ENCODE peak calls at places on chromosomes 5 and 9, in four cellular contexts. W is H1, V is IMR-90, S is mesendoderm. B is an unnamed sample.

GRCh38 chr5:1386274-1386717 is 41.4 kb upstream of the CLPTM1L start:
- DNase-seq in V (no peak), S (peak; percentile 33), W (no peak), B (peak; percentile 69)

GRCh38 chr9:8259028-8259427 is 459.4 kb upstream of the DMAC1 start:
- DNase-seq in W (no peak), V (no peak), S (no peak), B (no peak)

GRCh38 chr5:122099060-122099790 is 21.2 kb upstream of the LOX start:
- DNase-seq in V (peak; percentile 90), S (peak; percentile 48), W (no peak), B (no peak)

GRCh38 chr5:170420809-170421412 is 31.7 kb upstream of the KCNMB1 start:
- DNase-seq in S (peak; percentile 85), V (peak; percentile 67), W (no peak), B (peak; percentile 82)

GRCh38 chr9:16744386-16744785 is 126.1 kb downstream of the BNC2 start:
- DNase-seq in V (peak; percentile 58), W (no peak), S (no peak), B (no peak)

GRCh38 chr5:114261989-114262388 is 99.9 kb upstream of the KCNN2 start:
- DNase-seq in W (no peak), V (no peak), S (no peak), B (no peak)

GRCh38 chr5:107766439-107766838 is 95.7 kb upstream of the EFNA5 start:
- DNase-seq in W (no peak), V (no peak), S (no peak), B (no peak)

GRCh38 chr9:3014164-3014563 is 170.3 kb upstream of the PUM3 start:
- DNase-seq in S (no peak), W (no peak), V (no peak), B (no peak)

GRCh38 chr9:127828262-127829031 is 25.8 kb downstream of the FPGS start:
- DNase-seq in S (peak; percentile 98), V (peak; percentile 51), W (peak; percentile 70), B (peak; percentile 96)

GRCh38 chr5:179222246-179223017 is 122.8 kb downstream of the ADAMTS2 start:
- DNase-seq in V (no peak), S (no peak), W (no peak), B (no peak)

GRCh38 chr9:20361656-20362570 is 260.4 kb downstream of the MLLT3 start:
- DNase-seq in V (no peak), S (no peak), W (no peak), B (no peak)

GRCh38 chr9:82117528-82117927 is 129.0 kb downstream of the SPATA31D1 start:
- DNase-seq in V (no peak), S (no peak), W (no peak), B (no peak)

GRCh38 chr9:79341561-79341960 is 230.2 kb upstream of the TLE4 start:
- DNase-seq in S (no peak), W (no peak), V (no peak), B (no peak)

GRCh38 chr9:101235105-101235866 is 149.5 kb downstream of the BAAT start:
- DNase-seq in S (peak; percentile 72), W (no peak), V (no peak), B (no peak)

GRCh38 chr5:172816887-172817418 is 17.1 kb upstream of the ERGIC1 start:
- DNase-seq in S (no peak), V (peak; percentile 93), W (no peak), B (no peak)

GRCh38 chr9:123663529-123663928 is 266.4 kb downstream of the DENND1A start:
- DNase-seq in W (no peak), V (no peak), S (no peak), B (no peak)

GRCh38 chr9:7976167-7976755 is 176.7 kb upstream of the DMAC1 start:
- DNase-seq in V (no peak), S (no peak), W (no peak), B (no peak)

GRCh38 chr5:64973226-64973625 is 204.5 kb downstream of the CWC27 start:
- DNase-seq in W (no peak), S (no peak), V (no peak), B (no peak)

GRCh38 chr5:120988970-120989369 is 524.9 kb downstream of the PRR16 start:
- DNase-seq in W (no peak), S (peak; percentile 72), V (no peak), B (no peak)

GRCh38 chr9:98255064-98255577 is 328 bp downstream of the TBC1D2 start:
- DNase-seq in V (peak; percentile 61), S (peak; percentile 77), W (no peak), B (no peak)

GRCh38 chr9:94649100-94649855 is 10.0 kb upstream of the FBP1 start:
- DNase-seq in V (peak; percentile 28), W (no peak), S (no peak), B (no peak)

GRCh38 chr5:176704355-176704754 is 57.1 kb downstream of the TSPAN17 start:
- DNase-seq in V (no peak), S (no peak), W (no peak), B (no peak)

GRCh38 chr9:121725008-121725795 is 73.8 kb downstream of the DAB2IP start:
- DNase-seq in S (no peak), V (peak; percentile 100), W (no peak), B (no peak)

GRCh38 chr5:174737335-174737734 is 13.0 kb downstream of the MSX2 start:
- DNase-seq in V (peak; percentile 36), S (peak; percentile 57), W (no peak), B (no peak)

GRCh38 chr9:96253059-96253696 is 48.8 kb downstream of the HSD17B3 start:
- DNase-seq in V (no peak), W (no peak), S (peak; percentile 36), B (no peak)

GRCh38 chr9:113675475-113675941 is 200.6 kb upstream of the ZNF618 start:
- DNase-seq in S (no peak), W (no peak), V (peak; percentile 100), B (no peak)

GRCh38 chr5:107365355-107366109 is 305.2 kb downstream of the EFNA5 start:
- DNase-seq in V (no peak), S (peak; percentile 90), W (no peak), B (no peak)

GRCh38 chr9:114626415-114627029 is 15.4 kb downstream of the TMEM268 start:
- DNase-seq in W (no peak), V (no peak), S (no peak), B (no peak)

GRCh38 chr9:110809038-110809595 is 140.5 kb downstream of the MUSK start:
- DNase-seq in V (no peak), S (no peak), W (no peak), B (no peak)

GRCh38 chr9:69497816-69498215 is 172.8 kb downstream of the ENTREP1 start:
- DNase-seq in W (no peak), V (no peak), S (no peak), B (no peak)

GRCh38 chr5:71658916-71659661 is 60.0 kb upstream of the CARTPT start:
- DNase-seq in W (no peak), V (no peak), S (peak; percentile 4), B (no peak)

GRCh38 chr5:113056988-113057387 is 80.4 kb downstream of the DCP2 start:
- DNase-seq in V (no peak), W (no peak), S (no peak), B (peak; percentile 13)

GRCh38 chr5:423626-424258 is 19.2 kb upstream of the EXOC3 start:
- DNase-seq in V (no peak), W (no peak), S (no peak), B (peak; percentile 22)

GRCh38 chr9:18447131-18447530 is 26.8 kb upstream of the ADAMTSL1 start:
- DNase-seq in V (no peak), W (no peak), S (no peak), B (no peak)

GRCh38 chr5:126014691-126015090 is 408.5 kb upstream of the GRAMD2B start:
- DNase-seq in V (no peak), S (no peak), W (no peak), B (no peak)

GRCh38 chr5:1734908-1735289 is 64.7 kb downstream of the MRPL36 start:
- DNase-seq in V (no peak), S (no peak), W (no peak), B (peak; percentile 24)

GRCh38 chr9:70517926-70518325 is 103.5 kb upstream of the KLF9 start:
- DNase-seq in S (no peak), W (no peak), V (no peak), B (no peak)

GRCh38 chr9:130140701-130141100 is 31.5 kb upstream of the NCS1 start:
- DNase-seq in W (no peak), V (no peak), S (no peak), B (no peak)

DNA sequence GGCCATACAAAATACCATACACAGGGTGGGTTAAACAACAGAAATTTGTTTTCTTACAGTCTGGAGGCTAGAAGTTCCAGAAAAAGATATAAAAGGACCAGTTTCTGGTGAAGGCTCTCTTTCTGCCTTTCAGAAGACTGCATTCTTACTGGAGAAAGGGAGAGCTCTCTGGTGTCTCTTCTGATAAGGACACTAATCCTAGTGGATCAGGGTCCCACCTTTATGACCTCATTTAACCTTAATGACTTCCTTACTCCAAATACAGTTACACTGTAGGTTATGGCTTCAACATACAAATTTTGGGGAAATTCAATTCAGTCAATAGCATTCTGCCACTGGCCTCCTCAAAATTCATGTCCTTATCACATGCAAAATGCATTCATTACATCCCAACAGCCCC is 351.9 kb upstream of the POU5F2 start:
- DNase-seq in V (no peak), S (no peak), W (no peak), B (no peak)
- H3K18ac ChIP-seq in V (no peak overlapping the region), S (no peak overlapping the region), W (no peak overlapping the region), B (no peak overlapping the region)

GRCh38 chr5:162187371-162187770 is 119.8 kb downstream of the GABRG2 start:
- DNase-seq in V (no peak), S (no peak), W (no peak), B (no peak)
- H3K56ac ChIP-seq in V (no peak overlapping the region), S (no peak overlapping the region), W (no peak overlapping the region), B (no peak overlapping the region)

DNA sequence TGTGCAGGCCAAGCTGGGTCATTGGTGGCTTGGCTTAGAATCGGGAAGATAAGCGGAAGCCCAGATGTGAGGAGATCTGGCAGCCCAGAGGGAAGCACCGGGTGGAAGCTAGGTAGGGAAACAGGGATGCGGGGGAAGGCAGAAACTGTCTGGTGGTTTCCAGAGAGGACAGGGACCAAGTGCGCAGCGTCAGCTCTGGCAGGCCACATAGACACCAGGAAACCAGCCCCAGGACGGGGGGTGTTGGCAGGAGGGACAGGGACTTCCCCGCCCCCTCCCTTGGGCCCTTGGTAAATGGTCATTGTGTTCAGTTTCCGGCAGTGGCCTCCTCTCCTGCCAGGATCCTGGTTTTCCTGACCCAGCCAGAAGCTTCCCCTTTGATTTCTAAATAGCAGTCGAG is 2.0 kb downstream of the RALGDS start:
- DNase-seq in V (no peak), S (no peak), W (no peak), B (no peak)
- H3K18ac ChIP-seq in V (no peak overlapping the region), S (no peak overlapping the region), W (no peak overlapping the region), B (no peak overlapping the region)

GRCh38 chr5:34034497-34035327 is 8.3 kb downstream of the C1QTNF3 start:
- DNase-seq in W (no peak), V (no peak), S (no peak), B (no peak)
- H3K56ac ChIP-seq in W (no peak overlapping the region), V (no peak overlapping the region), S (no peak overlapping the region), B (no peak overlapping the region)

GRCh38 chr9:134625361-134626140 is 16.1 kb upstream of the COL5A1 start:
- DNase-seq in S (peak; percentile 58), V (peak; percentile 50), W (no peak), B (peak; percentile 16)

GRCh38 chr9:134623408-134624066 is 18.1 kb upstream of the COL5A1 start:
- DNase-seq in W (no peak), S (no peak), V (no peak), B (no peak)

GRCh38 chr9:134626141-134626423 is 15.5 kb upstream of the COL5A1 start:
- DNase-seq in W (no peak), V (no peak), S (no peak), B (peak; percentile 17)

GRCh38 chr9:134624119-134624826 is 17.3 kb upstream of the COL5A1 start:
- DNase-seq in V (no peak), W (no peak), S (no peak), B (no peak)

GRCh38 chr9:134624827-134625181 is 16.8 kb upstream of the COL5A1 start:
- DNase-seq in W (no peak), V (peak; percentile 87), S (peak; percentile 87), B (peak; percentile 16)
- H3K18ac ChIP-seq in W (peak overlapping the region; percentile 48), V (peak overlapping the region; percentile 5), S (no peak overlapping the region), B (no peak overlapping the region)

B was measured in H9.